ENCODE peak calls at places on chromosomes 2 and 18, in four cellular contexts. E is GM23338, S is HTR-8/SVneo, T is GM12864. L is an unnamed sample.

GRCh38 chr2:167942495-167943081 is 304.8 kb downstream of the STK39 start:
- DNase-seq in E (no peak), S (no peak), T (no peak), L (no peak)

GRCh38 chr18:3453540-3454364 is 3.8 kb downstream of the TGIF1 start:
- DNase-seq in E (peak), S (no peak), T (no peak), L (peak)

GRCh38 chr2:229408356-229408755 is 137.3 kb upstream of the PID1 start:
- DNase-seq in E (peak), S (peak), T (no peak), L (peak)

GRCh38 chr2:71926098-71926466 is 221.6 kb downstream of the CYP26B1 start:
- DNase-seq in E (no peak), S (no peak), T (no peak), L (no peak)

GRCh38 chr2:195612515-195613495 is 44.2 kb upstream of the SLC39A10 start:
- DNase-seq in E (peak), S (peak), T (no peak), L (peak)

GRCh38 chr2:239267411-239267941 is 133.3 kb downstream of the HDAC4 start:
- DNase-seq in E (peak), S (no peak), T (peak), L (no peak)

GRCh38 chr2:204260162-204260877 is 285.0 kb upstream of the PARD3B start:
- DNase-seq in E (peak), S (peak), T (no peak), L (peak)

GRCh38 chr2:85602476-85603234 is at the start of gene TMEM150A:
- DNase-seq in E (peak), S (peak), T (no peak), L (peak)

GRCh38 chr18:76619342-76620315 is 124.6 kb upstream of the ZNF516 start:
- DNase-seq in E (peak), S (no peak), T (no peak), L (no peak)

GRCh38 chr18:66168834-66169233 is 418.0 kb downstream of the CDH7 start:
- DNase-seq in E (no peak), S (no peak), T (no peak), L (no peak)

GRCh38 chr18:46793565-46793964 is 36.7 kb upstream of the ST8SIA5 start:
- DNase-seq in E (peak), S (no peak), T (no peak), L (no peak)

GRCh38 chr2:211745295-211746097 is 793.1 kb downstream of the ERBB4 start:
- DNase-seq in E (peak), S (peak), T (peak), L (peak)

GRCh38 chr2:222050981-222051380 is 247.8 kb downstream of the PAX3 start:
- DNase-seq in E (no peak), S (no peak), T (no peak), L (no peak)

GRCh38 chr2:127670957-127671290 is 4.4 kb downstream of the LIMS2 start:
- DNase-seq in E (no peak), S (no peak), T (no peak), L (no peak)

GRCh38 chr2:64609229-64609994 is 44.3 kb downstream of the SERTAD2 start:
- DNase-seq in E (peak), S (no peak), T (no peak), L (peak)

GRCh38 chr2:119247844-119248271 is 24.2 kb downstream of the STEAP3 start:
- DNase-seq in E (no peak), S (no peak), T (no peak), L (no peak)

GRCh38 chr2:52404866-52405265 is 1362.7 kb upstream of the CHAC2 start:
- DNase-seq in E (no peak), S (no peak), T (no peak), L (no peak)

GRCh38 chr18:23810396-23810795 is 121.1 kb downstream of the LAMA3 start:
- DNase-seq in E (no peak), S (no peak), T (peak), L (no peak)

GRCh38 chr18:62919109-62919838 is 203.9 kb downstream of the PHLPP1 start:
- DNase-seq in E (no peak), S (no peak), T (no peak), L (no peak)

GRCh38 chr2:231680284-231680991 is 27.9 kb upstream of the PTMA start:
- DNase-seq in E (peak), S (no peak), T (no peak), L (no peak)

GRCh38 chr18:55738483-55739114 is 150.6 kb upstream of the TCF4 start:
- DNase-seq in E (no peak), S (no peak), T (no peak), L (no peak)

GRCh38 chr2:64035067-64035942 is 16.1 kb upstream of the VPS54 start:
- DNase-seq in E (no peak), S (no peak), T (no peak), L (no peak)

GRCh38 chr18:13120255-13120654 is 98.3 kb upstream of the LDLRAD4 start:
- DNase-seq in E (no peak), S (no peak), T (no peak), L (no peak)

GRCh38 chr2:186575302-186575701 is 14.6 kb upstream of the ITGAV start:
- DNase-seq in E (peak), S (peak), T (no peak), L (peak)